ENCODE peak calls at places on chromosomes 6 and 20, in eight cellular contexts. Y, W, I, H, S, A, P and D are unnamed samples.

GRCh38 chr6:33192105-33192646 is at the start of gene COL11A2:
- DNase-seq in Y (no peak), W (no peak), S (peak; percentile 50), P (no peak), H (no peak), A (no peak), I (no peak), D (peak; percentile 86)

GRCh38 chr20:38806855-38807655 is 1.6 kb downstream of the PPP1R16B start:
- DNase-seq in P (no peak), H (no peak), Y (peak; percentile 41), A (no peak), I (no peak), S (peak; percentile 27), W (peak; percentile 61), D (peak; percentile 83)

GRCh38 chr20:23508449-23508848 is 17.5 kb downstream of the CST8 start:
- DNase-seq in Y (no peak), W (no peak), P (no peak), S (no peak), A (no peak), I (no peak), H (no peak), D (no peak)

GRCh38 chr6:4134841-4135664 is at the start of gene ECI2:
- DNase-seq in Y (peak; percentile 14), W (peak; percentile 51), S (peak; percentile 66), P (peak; percentile 61), I (peak; percentile 77), H (no peak), A (peak; percentile 75), D (peak; percentile 96)

GRCh38 chr6:41066867-41067304 is 5.3 kb downstream of the OARD1 start:
- DNase-seq in W (peak; percentile 30), S (peak; percentile 66), I (peak; percentile 69), A (peak; percentile 68), H (peak; percentile 73), Y (peak; percentile 48), P (peak; percentile 64), D (no peak)

GRCh38 chr20:52540489-52540888 is 348.9 kb upstream of the ZFP64 start:
- DNase-seq in Y (no peak), H (no peak), S (no peak), I (no peak), W (no peak), P (no peak), A (no peak), D (no peak)

GRCh38 chr6:156866181-156866862 is 89.1 kb downstream of the ARID1B start:
- DNase-seq in W (peak; percentile 36), I (no peak), H (no peak), S (no peak), Y (no peak), P (peak; percentile 64), A (peak; percentile 64), D (no peak)

GRCh38 chr6:87789900-87790290 is 87.9 kb upstream of the AKIRIN2 start:
- DNase-seq in Y (no peak), W (no peak), P (no peak), A (no peak), S (no peak), I (no peak), H (no peak), D (no peak)

GRCh38 chr6:32867559-32868256 is 13.7 kb downstream of the PSMB9 start:
- DNase-seq in W (no peak), P (no peak), H (no peak), I (no peak), Y (no peak), A (no peak), S (no peak), D (no peak)

GRCh38 chr6:31453259-31453658 is 44.7 kb upstream of the MICB start:
- DNase-seq in Y (no peak), A (no peak), I (no peak), P (no peak), S (no peak), H (no peak), W (no peak), D (no peak)

GRCh38 chr6:145539831-145540230 is 195.5 kb downstream of the EPM2A start:
- DNase-seq in H (no peak), I (no peak), Y (no peak), W (no peak), A (no peak), S (no peak), P (peak; percentile 60), D (no peak)

GRCh38 chr20:37265152-37265551 is 3.5 kb upstream of the GHRH start:
- DNase-seq in S (no peak), H (no peak), Y (no peak), P (peak; percentile 33), W (peak; percentile 56), I (no peak), A (no peak), D (no peak)

GRCh38 chr6:38391206-38391908 is 248.4 kb downstream of the BTBD9 start:
- DNase-seq in A (no peak), H (no peak), Y (no peak), S (no peak), W (no peak), I (no peak), P (peak; percentile 42), D (no peak)

GRCh38 chr6:53347250-53347920 is 1.4 kb downstream of the ELOVL5 start:
- DNase-seq in A (no peak), I (no peak), H (no peak), S (no peak), P (peak; percentile 11), W (peak; percentile 32), Y (no peak), D (no peak)

GRCh38 chr6:90350689-90351554 is 54.3 kb upstream of the BACH2 start:
- DNase-seq in Y (peak; percentile 25), S (no peak), H (no peak), A (no peak), P (peak; percentile 28), W (no peak), I (no peak), D (no peak)

GRCh38 chr6:42702200-42702599 is 20.2 kb downstream of the PRPH2 start:
- DNase-seq in A (no peak), Y (no peak), H (no peak), S (no peak), W (no peak), I (no peak), P (peak; percentile 94), D (no peak)

GRCh38 chr6:157529654-157530039 is 148.7 kb downstream of the ZDHHC14 start:
- DNase-seq in S (no peak), P (no peak), Y (no peak), W (no peak), A (no peak), H (no peak), I (no peak), D (no peak)

GRCh38 chr20:50053790-50054547 is 59.0 kb downstream of the UBE2V1 start:
- DNase-seq in S (no peak), H (no peak), I (no peak), W (no peak), A (no peak), Y (no peak), P (no peak), D (no peak)

GRCh38 chr6:168277274-168277669 is 42.3 kb downstream of the DACT2 start:
- DNase-seq in P (no peak), I (no peak), A (no peak), W (no peak), S (no peak), Y (no peak), H (no peak), D (peak; percentile 68)

GRCh38 chr20:50015993-50016770 is 33.4 kb downstream of the SNAI1 start:
- DNase-seq in Y (no peak), P (no peak), H (no peak), I (no peak), S (no peak), W (no peak), A (peak; percentile 71), D (no peak)

GRCh38 chr20:35629432-35630145 is 14.0 kb downstream of the SPAG4 start:
- DNase-seq in P (no peak), H (no peak), W (no peak), S (no peak), I (no peak), Y (no peak), A (no peak), D (no peak)

GRCh38 chr6:135250234-135250633 is 69.1 kb downstream of the MYB start:
- DNase-seq in S (no peak), H (no peak), I (no peak), W (no peak), P (no peak), Y (no peak), A (no peak), D (no peak)

GRCh38 chr20:63104312-63105181 is 97.8 kb upstream of the BHLHE23 start:
- DNase-seq in H (no peak), Y (no peak), I (no peak), S (no peak), A (no peak), W (no peak), P (no peak), D (peak; percentile 64)

GRCh38 chr6:49570474-49571079 is 20.1 kb downstream of the C6orf141 start:
- DNase-seq in A (no peak), H (no peak), Y (no peak), W (no peak), P (peak; percentile 35), I (no peak), S (no peak), D (no peak)

GRCh38 chr6:89508755-89509563 is 76.0 kb downstream of the ANKRD6 start:
- DNase-seq in W (no peak), A (no peak), S (no peak), P (no peak), I (no peak), H (no peak), Y (no peak), D (no peak)